ENCODE peak calls at places on chromosomes 12 and 14, in four cellular contexts. One of them, this sample, is unnamed.

GRCh38 chr14:38839743-38840375 is 263.2 kb downstream of the SEC23A start:
- DNase-seq in HepG2: no peak
- DNase-seq in K562: no peak
- DNase-seq in GM12878: no peak
- DNase-seq in this sample: no peak

GRCh38 chr14:89386214-89386886 is 30.7 kb downstream of the FOXN3 start:
- DNase-seq in K562: no peak
- DNase-seq in HepG2: no peak
- DNase-seq in GM12878: peak; percentile 63
- DNase-seq in this sample: no peak

GRCh38 chr12:96084624-96085023 is 49.2 kb upstream of the LTA4H start:
- DNase-seq in HepG2: no peak
- DNase-seq in GM12878: no peak
- DNase-seq in K562: no peak
- DNase-seq in this sample: no peak

GRCh38 chr14:79028281-79028680 is 858.1 kb downstream of the NRXN3 start:
- DNase-seq in K562: no peak
- DNase-seq in GM12878: no peak
- DNase-seq in HepG2: no peak
- DNase-seq in this sample: no peak

GRCh38 chr12:51055060-51055459 is 6.9 kb downstream of the LETMD1 start:
- DNase-seq in K562: no peak
- DNase-seq in GM12878: no peak
- DNase-seq in HepG2: no peak
- DNase-seq in this sample: no peak

GRCh38 chr14:23861666-23862065 is 91.9 kb upstream of the DHRS4 start:
- DNase-seq in K562: peak; percentile 65
- DNase-seq in HepG2: peak; percentile 46
- DNase-seq in GM12878: no peak
- DNase-seq in this sample: no peak

GRCh38 chr12:46471404-46471803 is 98.8 kb upstream of the SLC38A2 start:
- DNase-seq in K562: no peak
- DNase-seq in GM12878: no peak
- DNase-seq in HepG2: no peak
- DNase-seq in this sample: no peak

GRCh38 chr12:115261691-115262398 is 577.9 kb upstream of the TBX3 start:
- DNase-seq in HepG2: peak; percentile 80
- DNase-seq in GM12878: no peak
- DNase-seq in K562: no peak
- DNase-seq in this sample: no peak

GRCh38 chr14:92647499-92648279 is 100.7 kb downstream of the LGMN start:
- DNase-seq in K562: no peak
- DNase-seq in HepG2: no peak
- DNase-seq in GM12878: no peak
- DNase-seq in this sample: no peak

GRCh38 chr12:44217146-44217883 is 381.4 kb downstream of the TMEM117 start:
- DNase-seq in HepG2: no peak
- DNase-seq in K562: no peak
- DNase-seq in GM12878: no peak
- DNase-seq in this sample: no peak

GRCh38 chr12:18690653-18691052 is 47.2 kb downstream of the PLCZ1 start:
- DNase-seq in GM12878: no peak
- DNase-seq in HepG2: no peak
- DNase-seq in K562: no peak
- DNase-seq in this sample: no peak

GRCh38 chr14:65281991-65282908 is 130.3 kb upstream of the FUT8 start:
- DNase-seq in K562: no peak
- DNase-seq in GM12878: no peak
- DNase-seq in HepG2: no peak
- DNase-seq in this sample: no peak

GRCh38 chr12:15131462-15131861 is 89.8 kb downstream of the RERG start:
- DNase-seq in HepG2: no peak
- DNase-seq in GM12878: no peak
- DNase-seq in K562: no peak
- DNase-seq in this sample: no peak

GRCh38 chr14:101520621-101521305 is 40.5 kb upstream of the DIO3 start:
- DNase-seq in K562: no peak
- DNase-seq in HepG2: no peak
- DNase-seq in GM12878: no peak
- DNase-seq in this sample: no peak

GRCh38 chr14:81772391-81772790 is 238.7 kb upstream of the SEL1L start:
- DNase-seq in GM12878: no peak
- DNase-seq in HepG2: no peak
- DNase-seq in K562: no peak
- DNase-seq in this sample: no peak

GRCh38 chr12:1629338-1630080 is 478 bp downstream of the WNT5B start:
- DNase-seq in HepG2: peak; percentile 32
- DNase-seq in GM12878: no peak
- DNase-seq in K562: no peak
- DNase-seq in this sample: no peak

GRCh38 chr14:102785598-102785963 is 8.3 kb downstream of the TRAF3 start:
- DNase-seq in K562: no peak
- DNase-seq in GM12878: no peak
- DNase-seq in HepG2: no peak
- DNase-seq in this sample: no peak

GRCh38 chr14:65847065-65847847 is 434.7 kb downstream of the FUT8 start:
- DNase-seq in GM12878: peak; percentile 23
- DNase-seq in K562: peak; percentile 4
- DNase-seq in HepG2: no peak
- DNase-seq in this sample: no peak

GRCh38 chr14:63328787-63329737 is 10.3 kb upstream of the GPHB5 start:
- DNase-seq in GM12878: no peak
- DNase-seq in HepG2: no peak
- DNase-seq in K562: no peak
- DNase-seq in this sample: no peak

GRCh38 chr12:5884285-5884684 is 60.8 kb downstream of the ANO2 start:
- DNase-seq in K562: no peak
- DNase-seq in GM12878: no peak
- DNase-seq in HepG2: no peak
- DNase-seq in this sample: no peak

GRCh38 chr12:57215668-57216013 is 953 bp upstream of the NXPH4 start:
- DNase-seq in GM12878: no peak
- DNase-seq in HepG2: no peak
- DNase-seq in K562: no peak
- DNase-seq in this sample: no peak

GRCh38 chr12:20101046-20101445 is 267.3 kb upstream of the PDE3A start:
- DNase-seq in K562: no peak
- DNase-seq in GM12878: no peak
- DNase-seq in HepG2: no peak
- DNase-seq in this sample: no peak

GRCh38 chr12:50786498-50787231 is 22.8 kb downstream of the ATF1 start:
- DNase-seq in K562: no peak
- DNase-seq in GM12878: no peak
- DNase-seq in HepG2: peak; percentile 90
- DNase-seq in this sample: no peak

GRCh38 chr12:27667540-27667939 is 28.7 kb upstream of the REP15 start:
- DNase-seq in K562: peak; percentile 2
- DNase-seq in HepG2: no peak
- DNase-seq in GM12878: no peak
- DNase-seq in this sample: no peak

GRCh38 chr12:86710110-86710509 is 453.9 kb upstream of the MGAT4C start:
- DNase-seq in HepG2: no peak
- DNase-seq in K562: no peak
- DNase-seq in GM12878: no peak
- DNase-seq in this sample: no peak

DNA sequence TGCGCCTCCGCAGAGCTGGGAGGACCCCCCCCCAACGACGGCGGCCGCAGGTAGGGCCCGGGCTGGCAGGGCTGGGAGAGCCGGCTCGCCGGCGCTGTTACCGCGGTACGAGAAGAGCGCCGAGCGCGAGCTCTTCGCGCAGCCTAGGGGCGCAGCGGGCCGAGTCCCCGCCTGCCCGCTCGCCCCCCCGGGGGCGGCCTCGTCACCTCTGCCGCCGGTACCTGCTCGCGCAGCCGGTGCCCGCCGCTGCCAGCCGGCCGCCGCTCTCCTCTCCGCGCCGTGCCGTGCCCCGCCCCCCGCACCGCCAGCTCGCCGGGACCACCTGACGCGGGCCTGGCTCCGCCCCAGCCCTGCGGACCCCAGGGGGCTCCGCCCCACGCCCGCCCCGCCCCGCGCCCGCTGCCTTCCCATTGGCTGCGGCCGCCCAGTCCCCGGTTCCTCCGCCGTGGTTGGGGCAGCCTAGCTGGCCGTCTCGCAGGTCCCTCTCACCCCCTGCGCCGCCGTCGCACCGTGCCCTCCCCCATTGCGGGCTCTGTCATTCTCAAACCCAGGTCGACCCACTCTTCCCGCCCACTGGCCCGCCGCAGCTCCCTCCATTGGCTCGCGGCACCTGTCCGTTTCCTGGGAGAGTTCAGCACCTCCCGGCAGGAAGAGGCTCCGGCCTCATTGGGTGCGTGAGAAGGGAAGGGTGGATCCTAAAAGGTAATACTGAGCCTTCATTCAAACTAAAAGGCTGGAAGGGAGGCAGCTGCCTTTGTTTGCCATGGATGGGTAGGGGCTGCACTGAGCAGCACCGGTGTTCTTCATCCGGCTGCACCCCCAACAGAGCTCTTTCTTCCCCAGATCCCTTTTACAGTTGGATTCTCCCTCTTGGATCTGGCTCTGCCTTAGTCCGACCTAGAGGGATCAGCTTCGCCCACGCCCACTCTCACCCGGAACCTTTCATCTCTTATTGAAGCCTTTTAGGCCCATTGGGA is at the start of gene MAP3K9:
- DNase-seq in HepG2: peak; percentile 96
- DNase-seq in K562: peak; percentile 82
- DNase-seq in GM12878: peak; percentile 89
- DNase-seq in this sample: peak; percentile 94
- TF ChIP-seq SP1 in HepG2: no peak
- TF ChIP-seq SP1 in K562: no peak
- TF ChIP-seq SP1 in GM12878: peak; percentile 71
- TF ChIP-seq SP1 in this sample: no peak

DNA sequence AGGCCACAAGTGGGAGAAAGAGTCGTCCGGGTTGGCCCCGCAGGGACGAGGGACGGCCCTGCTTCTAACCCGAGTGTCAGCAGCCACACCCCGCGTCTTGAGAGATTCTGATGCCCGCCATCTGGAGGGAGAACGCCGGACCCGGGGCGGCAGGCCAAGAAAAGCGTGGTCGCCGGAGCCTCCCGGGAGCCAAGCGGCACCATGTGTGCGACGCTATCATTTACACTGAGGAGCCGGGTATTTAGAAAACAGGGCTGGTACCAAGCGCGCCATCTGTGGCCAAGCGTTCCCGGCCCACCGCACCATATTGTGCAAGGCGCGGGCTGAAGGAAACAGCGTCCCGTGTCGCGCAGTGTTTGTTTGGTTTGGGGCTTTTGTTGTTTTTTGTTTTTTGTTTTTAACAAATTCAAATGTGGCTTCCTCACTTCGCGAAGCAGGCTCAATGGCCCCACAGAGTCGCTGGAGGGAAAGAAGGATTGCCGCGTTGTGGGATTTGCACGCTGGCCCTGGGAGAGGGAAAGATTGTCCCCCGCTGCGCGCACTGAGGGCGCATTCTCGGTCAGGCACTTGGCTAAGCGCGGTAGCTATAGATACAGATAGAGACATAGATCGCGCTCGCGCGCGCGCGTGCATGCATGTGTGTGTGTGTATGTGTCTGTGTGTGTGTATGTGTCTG is 153.8 kb downstream of the BCL11B start:
- DNase-seq in HepG2: no peak
- DNase-seq in GM12878: no peak
- DNase-seq in K562: no peak
- DNase-seq in this sample: no peak
- TF ChIP-seq FOXM1 in HepG2: no peak
- TF ChIP-seq FOXM1 in GM12878: no peak
- TF ChIP-seq FOXM1 in K562: no peak
- TF ChIP-seq FOXM1 in this sample: no peak

DNA sequence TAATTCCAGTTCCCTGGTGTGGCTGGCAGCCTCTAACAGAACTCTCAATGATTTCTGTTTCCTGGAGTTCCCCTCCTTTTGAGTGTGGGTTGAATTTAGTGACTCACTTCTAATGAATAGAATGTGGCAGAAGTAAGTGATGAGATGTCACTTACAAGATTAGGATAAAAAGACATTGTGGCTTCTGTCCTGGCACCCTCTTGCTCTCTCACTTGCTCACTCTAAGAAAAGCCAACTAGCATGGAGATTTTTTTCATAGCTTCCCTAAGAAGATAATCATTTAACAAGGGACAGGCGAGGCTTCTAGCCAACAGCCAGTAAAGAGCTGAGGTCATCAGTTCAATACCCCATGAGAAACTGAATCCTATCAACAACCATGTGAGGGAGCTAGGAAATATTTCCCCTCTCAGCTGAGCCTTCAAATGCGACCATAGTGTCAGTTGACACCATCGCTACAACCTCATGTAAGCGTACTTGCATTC is 156.7 kb downstream of the TMTC3 start:
- DNase-seq in K562: peak; percentile 13
- DNase-seq in HepG2: no peak
- DNase-seq in GM12878: peak; percentile 31
- DNase-seq in this sample: no peak
- TF ChIP-seq BHLHE40 in K562: no peak
- TF ChIP-seq BHLHE40 in HepG2: no peak
- TF ChIP-seq BHLHE40 in GM12878: no peak
- TF ChIP-seq BHLHE40 in this sample: no peak

GRCh38 chr12:48000878-48001321 is 3.4 kb downstream of the COL2A1 start:
- DNase-seq in K562: peak; percentile 16
- DNase-seq in GM12878: no peak
- DNase-seq in HepG2: no peak
- DNase-seq in this sample: peak; percentile 73
- TF ChIP-seq SP1 in K562: no peak
- TF ChIP-seq SP1 in GM12878: no peak
- TF ChIP-seq SP1 in HepG2: no peak
- TF ChIP-seq SP1 in this sample: no peak

GRCh38 chr12:128772249-128772648 is 51.5 kb downstream of the SLC15A4 start:
- DNase-seq in HepG2: no peak
- DNase-seq in GM12878: no peak
- DNase-seq in K562: no peak
- DNase-seq in this sample: no peak

GRCh38 chr12:128766738-128767501 is 56.8 kb downstream of the SLC15A4 start:
- DNase-seq in GM12878: no peak
- DNase-seq in K562: no peak
- DNase-seq in HepG2: no peak
- DNase-seq in this sample: no peak

GRCh38 chr12:128767518-128767917 is 56.2 kb downstream of the SLC15A4 start:
- DNase-seq in GM12878: no peak
- DNase-seq in K562: no peak
- DNase-seq in HepG2: no peak
- DNase-seq in this sample: no peak

DNA sequence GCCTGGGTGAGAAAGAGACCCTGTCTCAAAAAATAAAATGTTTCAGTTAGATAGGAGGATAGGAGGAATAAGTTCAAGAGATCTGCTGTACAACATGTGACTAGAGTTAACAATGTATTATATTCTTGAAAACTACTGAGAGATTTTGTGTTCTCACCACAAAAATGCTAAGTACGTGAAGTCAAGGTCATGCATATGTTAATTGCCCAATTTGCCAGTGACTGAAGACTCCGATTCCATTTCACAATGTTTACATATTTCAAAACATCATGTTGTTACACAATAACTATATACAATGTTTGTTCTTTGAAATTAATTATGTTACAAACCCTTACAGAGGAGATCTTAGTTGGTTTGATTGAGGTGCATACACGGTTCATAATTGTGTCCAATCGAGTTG is 52.1 kb downstream of the SLC15A4 start:
- DNase-seq in HepG2: peak; percentile 27
- DNase-seq in GM12878: no peak
- DNase-seq in K562: no peak
- DNase-seq in this sample: no peak
- TF ChIP-seq FOXM1 in HepG2: no peak
- TF ChIP-seq FOXM1 in GM12878: no peak
- TF ChIP-seq FOXM1 in K562: no peak
- TF ChIP-seq FOXM1 in this sample: no peak

This sample was measured in HEK293T.